ENCODE peak calls at places on chromosomes 11 and 22, in six cellular contexts. W is ovary, U is left ventricle myocardium inferior, Q is GM06990, P is mammary epithelial cell, N is tibial artery. L is an unnamed sample.

GRCh38 chr11:44615913-44616806 is 50.7 kb downstream of the CD82 start:
- DNase-seq in W (no peak), U (peak; percentile 4), Q (no peak), P (no peak), N (peak; percentile 51), L (no peak)

GRCh38 chr11:2156416-2157182 is 4.4 kb downstream of the INS start:
- DNase-seq in W (peak; percentile 41), U (peak; percentile 65), Q (no peak), P (peak; percentile 40), N (peak; percentile 77), L (no peak)

GRCh38 chr22:26561756-26562417 is 28.0 kb downstream of the TPST2 start:
- DNase-seq in W (no peak), U (peak; percentile 79), Q (no peak), P (no peak), N (no peak), L (no peak)

GRCh38 chr11:121557348-121557747 is 104.6 kb upstream of the SORL1-AS1 start:
- DNase-seq in W (no peak), U (no peak), Q (peak; percentile 62), P (peak; percentile 67), N (no peak), L (no peak)

GRCh38 chr22:41550952-41551491 is 6.8 kb upstream of the POLR3H start:
- DNase-seq in W (no peak), U (no peak), Q (no peak), P (no peak), N (no peak), L (no peak)

GRCh38 chr11:96878299-96879051 is 488.7 kb downstream of the JRKL start:
- DNase-seq in W (no peak), U (no peak), Q (no peak), P (no peak), N (no peak), L (no peak)

GRCh38 chr22:29167032-29167911 is 38.4 kb upstream of the EMID1 start:
- DNase-seq in W (no peak), U (no peak), Q (peak; percentile 93), P (no peak), N (peak; percentile 56), L (no peak)

GRCh38 chr11:68039526-68040086 is 781 bp downstream of the TCIRG1 start:
- DNase-seq in W (peak; percentile 40), U (no peak), Q (peak; percentile 32), P (no peak), N (no peak), L (no peak)

GRCh38 chr22:25282346-25282670 is 62.9 kb downstream of the CRYBB2 start:
- DNase-seq in W (no peak), U (no peak), Q (no peak), P (no peak), N (no peak), L (no peak)

GRCh38 chr11:69172674-69173073 is 16.9 kb downstream of the SMIM38 start:
- DNase-seq in W (no peak), U (no peak), Q (no peak), P (peak; percentile 27), N (no peak), L (no peak)

GRCh38 chr11:67280791-67281551 is 8.1 kb upstream of the ANKRD13D start:
- DNase-seq in W (no peak), U (peak; percentile 15), Q (peak; percentile 8), P (no peak), N (peak; percentile 62), L (no peak)

GRCh38 chr22:32340437-32340836 is 17.2 kb upstream of the RFPL3 start:
- DNase-seq in W (no peak), U (no peak), Q (no peak), P (no peak), N (no peak), L (no peak)

GRCh38 chr11:15258433-15259350 is 144.0 kb downstream of the INSC start:
- DNase-seq in W (no peak), U (no peak), Q (no peak), P (peak; percentile 5), N (no peak), L (peak; percentile 59)

GRCh38 chr11:46363455-46363920 is 16.2 kb downstream of the DGKZ start:
- DNase-seq in W (no peak), U (peak; percentile 72), Q (no peak), P (peak; percentile 83), N (no peak), L (no peak)

GRCh38 chr11:72764503-72764902 is 12.3 kb upstream of the ARAP1 start:
- DNase-seq in W (no peak), U (no peak), Q (no peak), P (no peak), N (no peak), L (no peak)

GRCh38 chr11:19849107-19849789 is 136.6 kb downstream of the NAV2 start:
- DNase-seq in W (peak; percentile 24), U (peak; percentile 25), Q (no peak), P (no peak), N (no peak), L (no peak)

GRCh38 chr11:469684-470667 is 19.9 kb downstream of the PTDSS2 start:
- DNase-seq in W (peak; percentile 78), U (no peak), Q (no peak), P (no peak), N (peak; percentile 90), L (peak; percentile 58)

GRCh38 chr11:20388096-20389055 is 860 bp downstream of the PRMT3 start:
- DNase-seq in W (no peak), U (no peak), Q (no peak), P (no peak), N (no peak), L (no peak)

GRCh38 chr11:721347-721912 is 15.4 kb downstream of the EPS8L2 start:
- DNase-seq in W (no peak), U (no peak), Q (no peak), P (no peak), N (peak; percentile 66), L (no peak)

GRCh38 chr22:45336971-45337431 is 27.3 kb downstream of the FAM118A start:
- DNase-seq in W (peak; percentile 70), U (peak; percentile 84), Q (no peak), P (no peak), N (peak; percentile 83), L (no peak)

GRCh38 chr22:23113847-23114720 is 27.7 kb downstream of the RSPH14 start:
- DNase-seq in W (no peak), U (no peak), Q (no peak), P (no peak), N (no peak), L (no peak)

GRCh38 chr11:27874998-27875397 is 174.7 kb upstream of the BDNF start:
- DNase-seq in W (no peak), U (no peak), Q (no peak), P (no peak), N (no peak), L (no peak)

GRCh38 chr22:48439560-48440135 is 1388.0 kb downstream of the BRD1 start:
- DNase-seq in W (no peak), U (no peak), Q (no peak), P (no peak), N (no peak), L (no peak)

GRCh38 chr11:44498524-44498923 is 66.9 kb upstream of the CD82 start:
- DNase-seq in W (no peak), U (no peak), Q (no peak), P (no peak), N (no peak), L (no peak)

GRCh38 chr11:12149672-12150225 is 39.4 kb downstream of the MICAL2 start:
- DNase-seq in W (no peak), U (no peak), Q (no peak), P (no peak), N (no peak), L (no peak)

GRCh38 chr11:120249279-120250022 is 9.5 kb downstream of the POU2F3 start:
- DNase-seq in W (no peak), U (no peak), Q (no peak), P (no peak), N (no peak), L (no peak)

GRCh38 chr11:122656073-122656630 is 630 bp downstream of the UBASH3B start:
- DNase-seq in W (peak; percentile 49), U (peak; percentile 35), Q (no peak), P (peak; percentile 70), N (peak; percentile 69), L (no peak)

GRCh38 chr11:69510471-69511357 is 29.3 kb downstream of the LINC01488 start:
- DNase-seq in W (no peak), U (no peak), Q (no peak), P (peak; percentile 46), N (no peak), L (no peak)

GRCh38 chr11:32148824-32149223 is 58.0 kb downstream of the RCN1 start:
- DNase-seq in W (no peak), U (no peak), Q (no peak), P (no peak), N (no peak), L (no peak)

DNA sequence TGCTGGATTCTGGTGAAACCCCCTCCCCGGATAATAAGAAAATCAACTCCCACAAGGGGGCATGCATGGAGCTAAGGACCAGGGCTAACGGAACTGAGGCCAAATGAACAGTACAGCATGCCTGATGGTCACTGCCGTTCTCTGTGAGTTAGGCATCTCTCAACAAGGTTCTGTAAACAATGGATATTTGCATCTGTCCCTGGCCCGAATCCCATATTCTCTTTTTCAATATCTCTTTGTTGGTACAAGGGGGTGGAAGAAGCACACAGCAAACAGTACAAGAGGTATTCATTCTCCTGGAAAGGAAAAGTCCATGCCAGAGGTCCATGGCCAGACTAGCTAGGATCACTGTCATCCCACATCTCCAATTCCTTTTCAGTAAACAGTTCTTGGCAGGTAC is 32.2 kb upstream of the APOA1 start:
- DNase-seq in W (no peak), U (no peak), Q (no peak), P (no peak), N (no peak), L (no peak)
- TF ChIP-seq CTCF in W (no peak), U (no peak), Q (no peak), P (no peak), N (no peak), L (no peak)

DNA sequence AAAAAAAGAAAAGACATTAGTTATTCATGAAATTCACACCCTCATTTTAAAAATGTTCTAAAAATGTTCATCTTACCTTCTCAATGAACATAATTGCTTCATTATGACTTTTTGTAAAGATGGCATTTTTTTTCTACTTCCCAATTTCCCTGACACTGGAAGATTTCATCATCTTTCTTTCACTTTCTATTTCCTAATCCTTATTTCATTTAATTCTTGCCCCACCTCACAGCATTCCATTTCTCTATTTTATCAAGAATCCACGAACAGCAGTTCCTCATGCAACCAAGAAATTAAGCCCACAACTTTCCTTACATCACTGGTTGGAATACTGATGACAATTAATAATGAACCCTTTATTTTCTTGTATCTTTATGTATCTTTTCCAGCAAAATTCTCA is 1.9 kb downstream of the PATL1 start:
- DNase-seq in W (no peak), U (no peak), Q (no peak), P (no peak), N (no peak), L (no peak)
- H3K4me3 ChIP-seq in W (no peak overlapping the region), U (peak overlapping the region; percentile 91), Q (peak overlapping the region; percentile 88), P (peak overlapping the region; percentile 66), N (no peak overlapping the region), L (peak overlapping the region; percentile 87)

DNA sequence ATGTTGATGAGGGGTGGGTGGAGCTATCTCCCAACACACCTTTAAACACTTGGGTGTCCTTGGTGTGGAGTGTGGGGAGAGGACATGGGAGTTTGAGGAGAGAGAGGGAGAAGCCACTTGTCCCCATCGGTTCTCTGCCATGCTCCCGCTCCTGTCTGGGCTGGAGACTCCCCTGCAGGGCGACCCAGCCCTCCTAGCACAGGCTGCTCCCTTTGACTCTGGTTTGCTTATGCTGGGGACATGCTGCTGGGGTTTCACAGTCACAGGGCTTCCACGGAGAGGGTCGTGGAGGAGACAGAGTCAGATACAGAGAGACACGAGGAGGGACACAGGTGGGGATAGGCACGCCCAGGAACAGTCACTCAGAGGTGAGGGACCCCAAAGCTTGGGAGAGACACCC is 1.6 kb downstream of the SCUBE1 start:
- DNase-seq in W (no peak), U (no peak), Q (no peak), P (no peak), N (no peak), L (no peak)
- TF ChIP-seq CTCF in W (no peak), U (no peak), Q (no peak), P (no peak), N (no peak), L (no peak)

GRCh38 chr11:86952933-86953637 is 2.1 kb downstream of the FZD4 start:
- DNase-seq in W (no peak), U (no peak), Q (no peak), P (no peak), N (no peak), L (no peak)
- H3K4me3 ChIP-seq in W (peak overlapping the region; percentile 99), U (peak overlapping the region; percentile 100), Q (no peak overlapping the region), P (no peak overlapping the region), N (peak overlapping the region; percentile 89), L (peak overlapping the region; percentile 80)

L was measured in epithelial cell of proximal tubule.